ENCODE peak calls at places on chromosomes 4 and X, in six cellular contexts. D is cardiac fibroblast; U is fibroblast of mammary gland; K is Kasumi-1; L is activated CD8-positive, alpha-beta memory T cell treated with anti-CD3 and anti-CD28 coated beads for 48 hours; E is CD4-positive, alpha-beta memory T cell. V is an unnamed sample.

GRCh38 chr4:123361195-123361861 is 35.3 kb upstream of the SPRY1 start:
- DNase-seq in L (no peak), K (no peak), D (peak), E (no peak), U (peak), V (no peak)

GRCh38 chr4:30429813-30430466 is 290.2 kb upstream of the PCDH7 start:
- DNase-seq in E (no peak), D (peak), L (no peak), U (peak), K (no peak), V (no peak)

GRCh38 chrX:80216086-80216485 is 201.5 kb downstream of the TBX22 start:
- DNase-seq in E (no peak), L (no peak), D (peak), U (peak), K (no peak), V (no peak)

GRCh38 chr4:36285784-36286480 is 4.5 kb downstream of the DTHD1 start:
- DNase-seq in E (peak), K (peak), L (peak), D (peak), U (no peak), V (peak)

GRCh38 chrX:24285082-24285481 is 28.8 kb downstream of the SUPT20HL2 start:
- DNase-seq in U (peak), L (no peak), K (no peak), E (no peak), D (no peak), V (no peak)

GRCh38 chr4:779555-779954 is 46.4 kb downstream of the CPLX1 start:
- DNase-seq in L (no peak), K (no peak), E (no peak), U (no peak), D (no peak), V (no peak)

GRCh38 chrX:154805696-154806091 is 409 bp upstream of the MPP1 start:
- DNase-seq in K (no peak), U (peak), E (no peak), D (peak), L (no peak), V (no peak)

GRCh38 chr4:112005027-112005426 is 140.2 kb upstream of the FAM241A start:
- DNase-seq in L (no peak), K (no peak), E (no peak), D (no peak), U (no peak), V (no peak)

GRCh38 chr4:1405249-1405635 is 1.0 kb downstream of the NKX1-1 start:
- DNase-seq in K (no peak), E (no peak), D (no peak), L (no peak), U (no peak), V (no peak)

GRCh38 chrX:147853701-147854100 is 58.0 kb upstream of the FMR1 start:
- DNase-seq in E (no peak), K (no peak), U (no peak), D (no peak), L (no peak), V (no peak)

GRCh38 chr4:67869580-67870190 is 14.1 kb downstream of the TMPRSS11D start:
- DNase-seq in D (no peak), K (no peak), L (no peak), E (no peak), U (no peak), V (no peak)